ENCODE peak calls at places on chromosomes 16 and 17, in four cellular contexts. One of them, this sample, is unnamed.

GRCh38 chr16:30009990-30010816 is 624 bp downstream of the DOC2A start:
- ATAC-seq in K562: no peak
- ATAC-seq in upper lobe of left lung: no peak
- ATAC-seq in HepG2: peak; percentile 5
- ATAC-seq in this sample: no peak

GRCh38 chr16:53094013-53094630 is 39.3 kb downstream of the CHD9 start:
- ATAC-seq in upper lobe of left lung: peak; percentile 75
- ATAC-seq in K562: peak; percentile 82
- ATAC-seq in HepG2: no peak
- ATAC-seq in this sample: no peak

GRCh38 chr17:61279476-61280145 is 120.0 kb upstream of the TBX2 start:
- ATAC-seq in K562: no peak
- ATAC-seq in upper lobe of left lung: no peak
- ATAC-seq in HepG2: no peak
- ATAC-seq in this sample: no peak

GRCh38 chr17:17080181-17080631 is 37.9 kb downstream of the MPRIP start:
- ATAC-seq in HepG2: no peak
- ATAC-seq in upper lobe of left lung: peak; percentile 39
- ATAC-seq in K562: no peak
- ATAC-seq in this sample: no peak

GRCh38 chr16:66107661-66108060 is 258.8 kb upstream of the CDH5 start:
- ATAC-seq in HepG2: no peak
- ATAC-seq in upper lobe of left lung: no peak
- ATAC-seq in K562: no peak
- ATAC-seq in this sample: no peak

GRCh38 chr16:66399031-66399430 is 28.1 kb upstream of the BEAN1 start:
- ATAC-seq in K562: no peak
- ATAC-seq in upper lobe of left lung: no peak
- ATAC-seq in HepG2: no peak
- ATAC-seq in this sample: no peak

GRCh38 chr16:1909661-1910231 is 8.5 kb downstream of the HS3ST6 start:
- ATAC-seq in HepG2: no peak
- ATAC-seq in K562: peak; percentile 30
- ATAC-seq in upper lobe of left lung: no peak
- ATAC-seq in this sample: no peak

GRCh38 chr16:8391219-8391757 is 199.0 kb downstream of the TMEM114 start:
- ATAC-seq in HepG2: peak; percentile 93
- ATAC-seq in K562: no peak
- ATAC-seq in upper lobe of left lung: no peak
- ATAC-seq in this sample: no peak

GRCh38 chr17:67713169-67713568 is 4.6 kb upstream of the NOL11 start:
- ATAC-seq in upper lobe of left lung: no peak
- ATAC-seq in K562: no peak
- ATAC-seq in HepG2: no peak
- ATAC-seq in this sample: no peak

GRCh38 chr16:69589434-69590269 is 23.9 kb downstream of the NFAT5 start:
- ATAC-seq in HepG2: no peak
- ATAC-seq in upper lobe of left lung: no peak
- ATAC-seq in K562: peak; percentile 57
- ATAC-seq in this sample: no peak

GRCh38 chr16:64280317-64280716 is 841.5 kb downstream of the CDH11 start:
- ATAC-seq in HepG2: peak; percentile 60
- ATAC-seq in upper lobe of left lung: no peak
- ATAC-seq in K562: no peak
- ATAC-seq in this sample: no peak

GRCh38 chr16:12612598-12613101 is 191.0 kb downstream of the CPPED1 start:
- ATAC-seq in HepG2: peak; percentile 73
- ATAC-seq in K562: peak; percentile 82
- ATAC-seq in upper lobe of left lung: no peak
- ATAC-seq in this sample: no peak

GRCh38 chr17:17044846-17045561 is 2.7 kb downstream of the MPRIP start:
- ATAC-seq in upper lobe of left lung: peak; percentile 16
- ATAC-seq in HepG2: no peak
- ATAC-seq in K562: no peak
- ATAC-seq in this sample: no peak

GRCh38 chr17:14330492-14330920 is 29.6 kb downstream of the HS3ST3B1 start:
- ATAC-seq in upper lobe of left lung: peak; percentile 78
- ATAC-seq in K562: no peak
- ATAC-seq in HepG2: peak; percentile 76
- ATAC-seq in this sample: no peak

GRCh38 chr17:14124854-14125253 is 55.5 kb downstream of the COX10 start:
- ATAC-seq in upper lobe of left lung: no peak
- ATAC-seq in K562: no peak
- ATAC-seq in HepG2: no peak
- ATAC-seq in this sample: no peak

GRCh38 chr16:9868606-9869149 is 313.6 kb downstream of the GRIN2A start:
- ATAC-seq in K562: no peak
- ATAC-seq in upper lobe of left lung: no peak
- ATAC-seq in HepG2: no peak
- ATAC-seq in this sample: no peak

GRCh38 chr17:37643829-37644228 is 583 bp upstream of the DDX52 start:
- ATAC-seq in K562: no peak
- ATAC-seq in HepG2: no peak
- ATAC-seq in upper lobe of left lung: no peak
- ATAC-seq in this sample: no peak

GRCh38 chr17:76054112-76054476 is 18.2 kb downstream of the SRP68 start:
- ATAC-seq in HepG2: no peak
- ATAC-seq in K562: peak; percentile 27
- ATAC-seq in upper lobe of left lung: peak; percentile 70
- ATAC-seq in this sample: no peak

GRCh38 chr17:39643271-39643670 is 6.3 kb downstream of the STARD3 start:
- ATAC-seq in upper lobe of left lung: no peak
- ATAC-seq in K562: no peak
- ATAC-seq in HepG2: no peak
- ATAC-seq in this sample: no peak

GRCh38 chr17:38663125-38663751 is 11.5 kb downstream of the EPOP start:
- ATAC-seq in upper lobe of left lung: peak; percentile 69
- ATAC-seq in K562: peak; percentile 95
- ATAC-seq in HepG2: peak; percentile 92
- ATAC-seq in this sample: peak; percentile 26

GRCh38 chr17:32854177-32854576 is 22.7 kb downstream of the MYO1D start:
- ATAC-seq in HepG2: no peak
- ATAC-seq in K562: no peak
- ATAC-seq in upper lobe of left lung: no peak
- ATAC-seq in this sample: no peak

GRCh38 chr17:27554152-27554551 is 76.8 kb upstream of the LGALS9 start:
- ATAC-seq in K562: no peak
- ATAC-seq in upper lobe of left lung: no peak
- ATAC-seq in HepG2: no peak
- ATAC-seq in this sample: peak; percentile 37

GRCh38 chr17:60901806-60902205 is 224.2 kb downstream of the BCAS3 start:
- ATAC-seq in K562: no peak
- ATAC-seq in upper lobe of left lung: no peak
- ATAC-seq in HepG2: no peak
- ATAC-seq in this sample: no peak

GRCh38 chr17:66610734-66611133 is 224.2 kb upstream of the CACNG5 start:
- ATAC-seq in HepG2: peak; percentile 53
- ATAC-seq in K562: no peak
- ATAC-seq in upper lobe of left lung: no peak
- ATAC-seq in this sample: no peak

GRCh38 chr16:85579199-85579598 is 33.9 kb upstream of the GSE1 start:
- ATAC-seq in K562: no peak
- ATAC-seq in upper lobe of left lung: no peak
- ATAC-seq in HepG2: no peak
- ATAC-seq in this sample: no peak

GRCh38 chr17:40518401-40519088 is 17.1 kb upstream of the TNS4 start:
- ATAC-seq in K562: no peak
- ATAC-seq in upper lobe of left lung: peak; percentile 47
- ATAC-seq in HepG2: no peak
- ATAC-seq in this sample: no peak

GRCh38 chr16:17403156-17403809 is 67.5 kb downstream of the XYLT1 start:
- ATAC-seq in upper lobe of left lung: no peak
- ATAC-seq in K562: no peak
- ATAC-seq in HepG2: no peak
- ATAC-seq in this sample: no peak

GRCh38 chr16:4052801-4053662 is 63.2 kb downstream of the ADCY9 start:
- ATAC-seq in K562: no peak
- ATAC-seq in upper lobe of left lung: peak; percentile 84
- ATAC-seq in HepG2: no peak
- ATAC-seq in this sample: peak; percentile 54

GRCh38 chr17:43330876-43331639 is 67.7 kb upstream of the ARL4D start:
- ATAC-seq in K562: no peak
- ATAC-seq in HepG2: no peak
- ATAC-seq in upper lobe of left lung: no peak
- ATAC-seq in this sample: no peak

GRCh38 chr17:61726977-61727376 is 136.0 kb upstream of the NACA2 start:
- ATAC-seq in HepG2: no peak
- ATAC-seq in K562: no peak
- ATAC-seq in upper lobe of left lung: no peak
- ATAC-seq in this sample: no peak

DNA sequence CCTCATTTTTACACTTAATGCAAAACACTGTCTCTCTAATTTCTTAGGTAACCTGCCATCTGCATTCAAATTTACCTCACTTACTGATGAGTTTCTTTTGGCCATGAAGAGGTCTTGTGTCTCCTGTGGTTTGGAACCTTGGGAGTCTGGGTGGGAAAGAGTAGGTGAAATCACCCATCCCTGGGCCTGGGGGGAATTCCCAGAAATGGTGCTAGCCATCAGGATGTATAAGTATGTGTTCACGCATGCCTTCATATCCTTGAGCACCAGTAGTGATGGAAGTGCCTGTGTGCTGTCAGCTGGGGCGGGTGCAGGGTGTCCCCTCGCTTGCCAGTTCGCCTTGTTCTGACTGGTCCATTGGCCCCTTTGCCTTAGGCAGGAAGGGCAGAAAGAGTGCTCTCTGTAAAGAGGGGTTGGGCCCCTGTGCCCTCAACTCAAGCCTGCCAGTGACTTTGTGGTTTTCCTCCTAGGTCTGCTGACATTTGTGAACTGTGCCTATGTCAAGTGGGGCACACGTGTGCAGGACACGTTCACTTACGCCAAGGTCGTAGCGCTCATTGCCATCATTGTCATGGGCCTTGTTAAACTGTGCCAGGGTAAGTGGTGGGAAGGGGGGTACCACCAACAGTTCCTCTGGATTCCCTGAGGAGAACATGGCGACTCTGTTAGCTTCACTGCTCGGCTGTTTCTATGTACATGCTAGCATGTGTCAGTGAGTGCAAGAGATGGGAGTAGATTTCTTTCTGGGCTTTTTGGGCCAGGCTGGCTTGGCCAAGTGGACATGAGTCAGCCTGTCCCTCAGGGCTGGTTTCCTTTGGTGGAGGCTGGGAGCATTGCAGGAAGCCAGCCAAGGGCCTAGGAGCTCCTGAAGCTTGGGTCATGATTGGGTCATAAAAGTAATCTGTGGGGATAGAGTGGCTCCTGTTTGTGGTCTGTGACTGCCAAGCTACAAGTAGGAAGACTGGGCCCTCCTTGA is 23.2 kb downstream of the SLC7A6OS start:
- ATAC-seq in HepG2: no peak
- ATAC-seq in upper lobe of left lung: peak; percentile 24
- ATAC-seq in K562: peak; percentile 8
- ATAC-seq in this sample: peak; percentile 91
- H3K36me3 ChIP-seq in HepG2: peaks cover 38% of the 10 kb centered on the region
- H3K36me3 ChIP-seq in upper lobe of left lung: peaks cover 6% of the 10 kb centered on the region
- H3K36me3 ChIP-seq in K562: peaks cover 78% of the 10 kb centered on the region
- H3K36me3 ChIP-seq in this sample: peaks cover 61% of the 10 kb centered on the region

DNA sequence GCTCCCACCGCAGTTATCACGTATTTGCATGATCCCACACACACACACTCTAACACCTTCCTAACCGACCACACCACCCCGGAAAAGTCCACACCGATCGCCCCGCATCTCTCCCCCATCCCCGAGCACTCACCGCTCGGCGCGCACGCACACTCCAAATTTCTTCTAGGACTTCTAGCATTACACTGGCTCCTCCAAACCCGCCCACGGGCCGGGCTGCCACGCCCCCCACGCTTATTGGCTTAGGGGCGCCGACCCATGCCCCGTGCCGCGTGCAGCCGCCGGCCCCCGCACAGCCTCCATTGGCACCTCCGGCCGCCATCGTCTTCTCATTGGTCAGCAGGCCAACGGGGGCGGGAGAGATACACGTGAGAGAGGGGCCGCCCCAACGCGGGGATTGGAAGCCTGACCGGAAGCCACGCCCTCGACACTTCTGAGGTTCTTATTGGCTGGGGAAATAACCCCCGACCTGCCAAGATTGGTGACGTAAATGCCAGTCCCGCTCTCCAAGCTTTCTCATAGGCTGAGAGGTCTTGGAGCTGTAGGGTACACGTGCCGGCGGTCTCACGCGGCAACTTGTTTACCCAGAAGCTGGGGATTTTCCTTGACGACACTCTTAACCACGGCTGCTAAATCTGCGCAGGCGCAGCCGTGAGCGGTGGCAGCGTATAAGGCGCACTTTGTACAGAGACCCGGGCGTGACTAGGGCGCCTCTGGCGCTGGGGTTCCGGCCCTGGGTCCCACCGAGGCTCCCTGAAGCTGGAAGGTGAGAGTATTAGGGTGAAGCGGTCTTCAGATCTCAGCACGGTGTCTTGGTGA is 4.2 kb upstream of the PER1 start:
- ATAC-seq in HepG2: peak; percentile 62
- ATAC-seq in upper lobe of left lung: peak; percentile 89
- ATAC-seq in K562: peak; percentile 83
- ATAC-seq in this sample: peak; percentile 74
- TF ChIP-seq EP300 in HepG2: peak; percentile 66
- TF ChIP-seq EP300 in upper lobe of left lung: no peak
- TF ChIP-seq EP300 in K562: peak; percentile 30
- TF ChIP-seq EP300 in this sample: peak; percentile 32

GRCh38 chr16:31536804-31537361 is 9.2 kb downstream of the AHSP start:
- ATAC-seq in upper lobe of left lung: peak; percentile 59
- ATAC-seq in HepG2: no peak
- ATAC-seq in K562: no peak
- ATAC-seq in this sample: no peak

GRCh38 chr16:31542763-31543162 is 15.1 kb downstream of the AHSP start:
- ATAC-seq in HepG2: no peak
- ATAC-seq in upper lobe of left lung: no peak
- ATAC-seq in K562: no peak
- ATAC-seq in this sample: no peak

GRCh38 chr16:31538199-31538598 is 10.5 kb downstream of the AHSP start:
- ATAC-seq in K562: no peak
- ATAC-seq in HepG2: no peak
- ATAC-seq in upper lobe of left lung: no peak
- ATAC-seq in this sample: no peak

GRCh38 chr16:31535737-31536136 is 8.0 kb downstream of the AHSP start:
- ATAC-seq in K562: peak; percentile 86
- ATAC-seq in HepG2: no peak
- ATAC-seq in upper lobe of left lung: no peak
- ATAC-seq in this sample: no peak

GRCh38 chr16:31537362-31537921 is 9.7 kb downstream of the AHSP start:
- ATAC-seq in upper lobe of left lung: peak; percentile 30
- ATAC-seq in K562: no peak
- ATAC-seq in HepG2: peak; percentile 90
- ATAC-seq in this sample: no peak
- H3K9me3 ChIP-seq in upper lobe of left lung: no peaks in the 10 kb centered on the region
- H3K9me3 ChIP-seq in K562: peaks cover 9% of the 10 kb centered on the region
- H3K9me3 ChIP-seq in HepG2: peaks cover 22% of the 10 kb centered on the region
- H3K9me3 ChIP-seq in this sample: no peaks in the 10 kb centered on the region

GRCh38 chr16:77194295-77195231 is 3.6 kb downstream of the MON1B start:
- ATAC-seq in upper lobe of left lung: no peak
- ATAC-seq in HepG2: no peak
- ATAC-seq in K562: no peak
- ATAC-seq in this sample: no peak
- H3K36me3 ChIP-seq in upper lobe of left lung: peaks cover 51% of the 10 kb centered on the region
- H3K36me3 ChIP-seq in HepG2: peaks cover 24% of the 10 kb centered on the region
- H3K36me3 ChIP-seq in K562: peaks cover 65% of the 10 kb centered on the region
- H3K36me3 ChIP-seq in this sample: peaks cover 67% of the 10 kb centered on the region

GRCh38 chr17:45090711-45091110 is 29.6 kb downstream of the NMT1 start:
- ATAC-seq in K562: no peak
- ATAC-seq in HepG2: no peak
- ATAC-seq in upper lobe of left lung: no peak
- ATAC-seq in this sample: no peak
- TF ChIP-seq EP300 in K562: no peak
- TF ChIP-seq EP300 in HepG2: no peak
- TF ChIP-seq EP300 in upper lobe of left lung: no peak
- TF ChIP-seq EP300 in this sample: no peak